ENCODE peak calls at places on chromosomes 4 and X, in five cellular contexts. F, Z, M, R and P are unnamed samples.

GRCh38 chr4:128379860-128380259 is 92.2 kb upstream of the PGRMC2 start:
- DNase-seq in M (peak; percentile 49), Z (peak; percentile 65), R (peak; percentile 45), F (no peak), P (peak; percentile 55)

GRCh38 chrX:39636481-39636880 is 461.3 kb downstream of the BCOR start:
- DNase-seq in M (no peak), Z (no peak), R (no peak), F (no peak), P (no peak)

GRCh38 chrX:103092942-103093341 is at the start of gene NXF3:
- DNase-seq in M (no peak), F (no peak), Z (no peak), R (no peak), P (no peak)

GRCh38 chrX:11535156-11535919 is 130.4 kb downstream of the ARHGAP6 start:
- DNase-seq in M (no peak), R (no peak), F (no peak), Z (no peak), P (no peak)

GRCh38 chr4:6546681-6547447 is 28.1 kb upstream of the MAN2B2 start:
- DNase-seq in F (no peak), R (peak; percentile 82), M (no peak), Z (peak; percentile 78), P (peak; percentile 60)

GRCh38 chr4:76306882-76307669 is 543 bp downstream of the STBD1 start:
- DNase-seq in M (peak; percentile 78), R (peak; percentile 45), F (no peak), Z (peak; percentile 55), P (peak; percentile 21)

GRCh38 chr4:126513596-126513995 is 1119.2 kb upstream of the INTU start:
- DNase-seq in F (no peak), M (no peak), R (no peak), Z (no peak), P (no peak)

GRCh38 chrX:118644378-118644777 is 83.0 kb upstream of the IL13RA1 start:
- DNase-seq in M (no peak), R (peak; percentile 67), F (no peak), Z (peak; percentile 56), P (peak; percentile 54)

GRCh38 chr4:6857009-6857882 is 52.4 kb upstream of the TBC1D14 start:
- DNase-seq in M (no peak), R (no peak), Z (no peak), F (no peak), P (no peak)

GRCh38 chr4:94634266-94634665 is 123.5 kb upstream of the BMPR1B start:
- DNase-seq in F (no peak), R (no peak), Z (peak; percentile 36), M (no peak), P (no peak)

GRCh38 chrX:119186763-119187162 is 49.3 kb upstream of the PGRMC1 start:
- DNase-seq in R (no peak), M (no peak), F (no peak), Z (no peak), P (no peak)

GRCh38 chr4:47040828-47041227 is 9.5 kb downstream of the GABRB1 start:
- DNase-seq in M (no peak), F (no peak), R (no peak), Z (no peak), P (no peak)

GRCh38 chr4:26174033-26174432 is 146.8 kb upstream of the RBPJ start:
- DNase-seq in R (no peak), M (no peak), Z (peak; percentile 31), F (no peak), P (no peak)

GRCh38 chr4:5467111-5467510 is 241.2 kb downstream of the EVC2 start:
- DNase-seq in Z (no peak), F (no peak), R (no peak), M (no peak), P (no peak)

GRCh38 chr4:146582864-146583263 is 55.8 kb upstream of the POU4F2 start:
- DNase-seq in F (no peak), R (no peak), Z (no peak), M (no peak), P (no peak)

GRCh38 chrX:41634284-41634683 is 54.5 kb upstream of the GPR34 start:
- DNase-seq in M (no peak), R (peak; percentile 16), Z (peak; percentile 18), F (no peak), P (peak; percentile 10)

GRCh38 chr4:71241467-71242401 is 97.1 kb upstream of the SLC4A4 start:
- DNase-seq in F (no peak), Z (no peak), R (no peak), M (peak; percentile 67), P (no peak)

GRCh38 chrX:123967497-123967896 is 6.0 kb downstream of the STAG2 start:
- DNase-seq in M (no peak), R (no peak), F (no peak), Z (no peak), P (no peak)

GRCh38 chr4:186132577-186133277 is 28.2 kb downstream of the FAM149A start:
- DNase-seq in M (no peak), Z (peak; percentile 55), R (peak; percentile 31), F (no peak), P (peak; percentile 19)

GRCh38 chr4:59240030-59240429 is 1960.1 kb upstream of the ADGRL3 start:
- DNase-seq in R (no peak), F (no peak), M (no peak), Z (no peak), P (no peak)

GRCh38 chr4:52877694-52878093 is 15.6 kb downstream of the RASL11B start:
- DNase-seq in F (no peak), M (no peak), Z (no peak), R (no peak), P (no peak)

GRCh38 chrX:2330487-2330886 is 170.3 kb downstream of the DHRSX start:
- DNase-seq in M (no peak), Z (no peak), R (no peak), F (no peak), P (no peak)